ENCODE peak calls at places on chromosome 6, in nine cellular contexts. W is CD8-positive, alpha-beta T cell; E is Peyer's patch; D is lung; O is body of pancreas; J is upper lobe of right lung; H is K562; K is H1; R is IMR-90. F is an unnamed sample. For H3K4me1, the result is how much of the 10 kb centered on the place peaks cover.

GRCh38 chr6:106087548-106088325 is 1.6 kb downstream of the PRDM1 start:
- DNase-seq in K (no peak), O (peak), W (no peak), J (no peak), R (peak), E (no peak), D (no peak), H (no peak), F (peak)

GRCh38 chr6:40695114-40695513 is 108.0 kb upstream of the LRFN2 start:
- DNase-seq in H (no peak), E (no peak), O (no peak), D (no peak), W (no peak), J (no peak), R (peak), K (no peak), F (no peak)

GRCh38 chr6:55557176-55557575 is 21.8 kb downstream of the HMGCLL1 start:
- DNase-seq in D (no peak), K (no peak), R (no peak), W (no peak), E (no peak), O (peak), H (no peak), J (no peak), F (no peak)

GRCh38 chr6:14596410-14596809 is 478.8 kb downstream of the CD83 start:
- DNase-seq in D (peak), E (no peak), W (no peak), O (peak), H (peak), R (peak), J (peak), K (no peak), F (peak)

GRCh38 chr6:36244641-36245280 is 25.1 kb upstream of the PNPLA1 start:
- DNase-seq in R (peak), D (no peak), E (no peak), K (peak), H (peak), O (no peak), J (no peak), W (no peak), F (no peak)

GRCh38 chr6:158758941-158759479 is 60.2 kb downstream of the EZR start:
- DNase-seq in O (no peak), J (no peak), H (no peak), R (no peak), E (no peak), D (no peak), K (no peak), W (no peak), F (no peak)

GRCh38 chr6:80182291-80182690 is 75.8 kb downstream of the BCKDHB start:
- DNase-seq in R (peak), K (no peak), W (no peak), H (no peak), D (no peak), J (no peak), O (no peak), E (no peak), F (no peak)

GRCh38 chr6:90454835-90455427 is 131.9 kb downstream of the MAP3K7 start:
- DNase-seq in O (no peak), E (no peak), K (no peak), H (no peak), D (no peak), R (no peak), J (no peak), W (no peak), F (no peak)

GRCh38 chr6:41704028-41704427 is 31.4 kb downstream of the TFEB start:
- DNase-seq in W (no peak), R (no peak), E (no peak), K (no peak), H (no peak), D (no peak), J (no peak), O (no peak), F (no peak)

GRCh38 chr6:163683105-163683622 is 268.6 kb downstream of the QKI start:
- DNase-seq in K (no peak), R (no peak), J (no peak), O (no peak), D (no peak), E (no peak), H (no peak), W (no peak), F (no peak)

GRCh38 chr6:67369679-67370078 is 1265.4 kb upstream of the ADGRB3 start:
- DNase-seq in J (no peak), K (no peak), O (no peak), R (no peak), W (no peak), D (no peak), H (no peak), E (no peak), F (no peak)

GRCh38 chr6:52566853-52567279 is 10.0 kb downstream of the TRAM2 start:
- DNase-seq in D (no peak), J (no peak), O (peak), R (peak), H (no peak), W (no peak), K (no peak), E (no peak), F (no peak)

GRCh38 chr6:106194949-106195919 is 109.1 kb downstream of the PRDM1 start:
- DNase-seq in J (no peak), O (no peak), W (peak), D (no peak), H (no peak), E (no peak), R (peak), K (no peak), F (peak)

GRCh38 chr6:53302678-53303360 is 45.9 kb downstream of the ELOVL5 start:
- DNase-seq in W (no peak), R (peak), D (no peak), J (no peak), H (no peak), O (no peak), E (no peak), K (no peak), F (peak)

GRCh38 chr6:113363866-113364265 is 493.3 kb upstream of the MARCKS start:
- DNase-seq in J (no peak), R (peak), K (no peak), E (no peak), H (no peak), W (no peak), D (no peak), O (no peak), F (peak)
- H3K4me1 ChIP-seq in J (under half), R (under half), K (under half), E (under half), H (under half), W (under half), D (under half), O (under half), F (half or more)

DNA sequence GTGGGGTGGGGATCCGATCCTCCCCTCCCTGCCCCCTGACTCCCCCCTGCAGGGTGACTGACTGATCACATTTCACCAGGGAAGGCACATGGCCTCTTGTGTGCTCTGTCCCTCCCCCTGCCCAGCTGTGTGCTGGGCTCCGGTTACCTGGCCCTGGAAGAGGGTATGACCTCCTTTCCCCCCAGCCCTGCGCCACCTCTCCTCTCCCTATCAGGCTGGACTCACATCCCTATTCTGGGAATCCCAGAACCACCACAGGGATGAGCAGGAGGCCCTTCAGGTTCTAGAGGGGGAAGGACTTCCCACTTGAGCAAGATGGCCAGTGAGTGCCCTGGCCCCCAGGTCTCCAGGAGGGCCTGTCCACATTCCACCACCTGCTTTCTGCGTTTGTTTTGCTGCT is 2.1 kb upstream of the IP6K3 start:
- DNase-seq in J (no peak), R (no peak), W (no peak), O (no peak), H (no peak), E (no peak), D (no peak), K (no peak), F (no peak)
- H3K4me1 ChIP-seq in J (under half), R (under half), W (under half), O (under half), H (under half), E (under half), D (under half), K (under half), F (under half)

GRCh38 chr6:3415490-3415889 is 41.4 kb downstream of the SLC22A23 start:
- DNase-seq in R (no peak), H (no peak), K (no peak), O (no peak), W (no peak), J (no peak), E (no peak), D (no peak), F (no peak)
- H3K4me1 ChIP-seq in R (under half), H (under half), K (under half), O (under half), W (under half), J (under half), E (under half), D (under half), F (under half)

GRCh38 chr6:109448615-109449014 is 7.0 kb downstream of the MICAL1 start:
- DNase-seq in R (no peak), D (peak), H (no peak), J (no peak), W (no peak), O (no peak), E (no peak), K (no peak), F (no peak)
- H3K4me1 ChIP-seq in R (under half), D (under half), H (under half), J (under half), W (under half), O (under half), E (under half), K (under half), F (under half)

GRCh38 chr6:47571488-47571887 is 93.9 kb downstream of the CD2AP start:
- DNase-seq in O (no peak), R (no peak), J (no peak), W (no peak), H (no peak), D (no peak), K (no peak), E (no peak), F (no peak)
- H3K4me1 ChIP-seq in O (under half), R (under half), J (under half), W (under half), H (under half), D (under half), K (under half), E (under half), F (under half)

DNA sequence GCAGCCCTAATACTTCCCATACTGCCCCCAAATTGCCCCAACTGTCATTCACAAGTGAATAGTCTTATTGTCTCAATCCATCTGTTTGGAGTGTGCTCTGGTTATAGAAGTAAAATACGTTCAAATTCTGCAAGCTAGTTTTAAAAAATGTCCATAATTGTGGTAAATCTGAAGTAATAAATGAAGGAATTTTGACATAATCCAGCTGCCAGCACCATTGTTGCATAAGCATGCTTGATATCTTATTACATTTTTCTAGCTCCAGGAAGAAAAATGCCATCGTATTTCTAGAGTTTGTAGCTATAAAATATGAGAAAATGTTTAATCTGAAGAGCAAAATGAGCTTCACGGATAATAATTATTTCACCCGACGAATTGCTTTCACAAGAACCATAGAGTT is 664.7 kb downstream of the RFPL4B start:
- DNase-seq in W (no peak), K (no peak), O (no peak), R (peak), J (no peak), E (no peak), H (no peak), D (no peak), F (no peak)
- H3K4me1 ChIP-seq in W (under half), K (under half), O (under half), R (under half), J (under half), E (under half), H (under half), D (under half), F (under half)

DNA sequence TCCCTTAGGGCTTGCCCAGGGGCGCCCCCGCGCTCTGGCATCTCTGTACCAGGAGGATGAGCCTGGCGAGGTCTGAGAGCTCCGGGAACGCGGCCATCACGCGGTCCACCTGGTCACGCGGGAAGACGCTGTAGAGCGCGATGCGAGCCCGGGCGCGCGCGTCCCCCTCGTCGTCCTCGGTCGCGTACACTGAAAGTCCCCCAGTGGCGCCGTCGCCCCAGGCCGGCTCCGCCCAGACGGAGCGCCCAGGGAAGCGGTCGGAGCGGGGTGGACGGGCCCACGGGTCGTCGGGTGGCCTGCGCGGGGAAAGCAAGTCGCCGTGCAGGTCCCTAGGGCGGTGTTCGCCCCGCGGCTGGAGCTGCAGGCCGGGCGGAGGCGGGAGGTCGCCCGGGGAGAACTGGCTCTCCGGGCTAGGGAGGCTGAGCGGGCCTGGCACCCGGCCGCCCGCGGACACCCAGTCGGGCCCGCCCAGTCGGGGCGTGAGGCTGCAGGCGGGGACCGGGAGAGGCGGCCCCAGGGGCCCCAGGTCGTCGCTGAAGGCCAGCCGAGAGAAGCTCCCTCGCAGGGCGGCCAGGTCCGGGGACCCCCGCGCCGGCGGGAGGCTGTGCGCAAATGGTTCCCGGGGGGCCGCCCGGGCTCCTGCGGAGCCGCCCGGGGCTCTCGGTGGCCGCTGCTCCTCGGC is 34.0 kb downstream of the ZC3H12D start:
- DNase-seq in O (peak), H (no peak), J (peak), D (no peak), K (peak), E (no peak), R (no peak), W (no peak), F (no peak)
- H3K4me1 ChIP-seq in O (under half), H (under half), J (under half), D (under half), K (under half), E (half or more), R (under half), W (under half), F (under half)

GRCh38 chr6:166597711-166598440 is 11.4 kb upstream of the RAMACL start:
- DNase-seq in J (no peak), W (no peak), K (no peak), O (no peak), R (no peak), H (no peak), D (no peak), E (no peak), F (no peak)

GRCh38 chr6:166596741-166597507 is 10.4 kb upstream of the RAMACL start:
- DNase-seq in R (no peak), J (no peak), K (no peak), W (no peak), E (no peak), D (no peak), H (no peak), O (no peak), F (no peak)

GRCh38 chr6:166600932-166601331 is 14.5 kb upstream of the RAMACL start:
- DNase-seq in J (no peak), D (no peak), W (no peak), K (no peak), R (no peak), H (no peak), O (no peak), E (no peak), F (no peak)

GRCh38 chr6:166599158-166599557 is 12.7 kb upstream of the RAMACL start:
- DNase-seq in J (no peak), K (no peak), H (no peak), D (no peak), O (no peak), R (no peak), E (no peak), W (no peak), F (no peak)

DNA sequence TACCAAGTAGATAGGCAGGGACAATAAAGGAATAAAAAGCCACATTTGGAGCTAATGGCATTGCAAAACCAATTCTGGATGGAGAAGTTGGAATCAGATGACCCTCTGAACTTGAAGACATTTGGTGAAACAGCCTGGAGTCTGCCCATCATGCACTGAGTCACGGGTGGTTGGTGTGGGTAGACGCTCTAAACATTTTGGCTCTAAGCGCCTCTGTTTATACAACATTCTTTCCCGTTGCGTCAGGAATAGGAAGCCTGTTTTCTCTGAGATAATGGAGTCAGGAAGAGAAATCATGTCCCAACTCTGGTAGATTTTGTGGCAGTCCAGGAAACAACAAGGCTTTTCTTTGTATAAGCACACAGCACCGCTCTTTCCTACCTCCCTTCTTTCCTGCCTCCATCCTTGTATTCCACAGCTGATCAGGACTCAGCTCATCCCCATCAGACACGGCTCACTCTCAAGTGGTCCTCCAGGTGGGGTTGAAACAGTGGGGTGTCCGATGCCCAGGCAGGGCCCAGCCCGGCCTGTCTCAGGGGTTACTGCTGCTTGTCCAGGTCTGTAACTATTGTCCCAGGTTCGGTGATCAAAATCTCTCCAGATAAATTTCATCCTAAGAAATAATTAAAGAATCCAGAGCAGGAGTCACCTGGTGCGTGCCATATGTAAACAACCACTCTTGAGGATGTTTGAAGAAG is 12.1 kb upstream of the RAMACL start:
- DNase-seq in J (no peak), K (no peak), E (no peak), D (no peak), W (no peak), R (peak), H (no peak), O (peak), F (no peak)
- H3K4me1 ChIP-seq in J (under half), K (under half), E (under half), D (under half), W (under half), R (under half), H (under half), O (under half), F (under half)